ENCODE peak calls at places on chromosomes 16 and 17, in six cellular contexts. X is kidney glomerular epithelial cell; E is stromal cell of bone marrow; N is mesothelial cell of epicardium; U is activated T-cell treated with anti-CD3 and anti-CD28 coated beads for 48 hours; Y is activated naive CD4-positive, alpha-beta T cell treated with anti-CD3 and anti-CD28 coated beads, Interleukin-2, amount 50 U/mL, for 16 hours. M is an unnamed sample.

GRCh38 chr17:5706835-5707234 is 122.5 kb upstream of the NLRP1 start:
- DNase-seq in X (peak), E (peak), N (peak), U (peak), Y (peak), M (peak)

GRCh38 chr17:40218740-40219072 is 398 bp upstream of the WIPF2 start:
- DNase-seq in X (peak), E (peak), N (peak), U (peak), Y (peak), M (peak)

GRCh38 chr16:50301626-50302471 is 35.5 kb downstream of the ADCY7 start:
- DNase-seq in X (peak), E (no peak), N (no peak), U (no peak), Y (no peak), M (peak)

GRCh38 chr17:55830210-55830609 is 79.4 kb downstream of the PCTP start:
- DNase-seq in X (no peak), E (no peak), N (no peak), U (no peak), Y (no peak), M (no peak)

GRCh38 chr16:28089205-28089991 is 25.9 kb upstream of the GSG1L start:
- DNase-seq in X (no peak), E (no peak), N (no peak), U (no peak), Y (no peak), M (no peak)

GRCh38 chr16:67917140-67917851 is 14.4 kb downstream of the CTRL start:
- DNase-seq in X (no peak), E (no peak), N (no peak), U (no peak), Y (no peak), M (no peak)

GRCh38 chr17:5585814-5586558 is 1.7 kb upstream of the NLRP1 start:
- DNase-seq in X (peak), E (no peak), N (no peak), U (no peak), Y (no peak), M (peak)

GRCh38 chr16:30984669-30985400 is at the start of gene HSD3B7:
- DNase-seq in X (peak), E (peak), N (peak), U (peak), Y (peak), M (peak)

GRCh38 chr16:19884611-19885455 is at the start of gene GPRC5B:
- DNase-seq in X (no peak), E (no peak), N (peak), U (peak), Y (peak), M (peak)

GRCh38 chr17:65498831-65499230 is 62.6 kb downstream of the AXIN2 start:
- DNase-seq in X (no peak), E (no peak), N (no peak), U (no peak), Y (no peak), M (no peak)

GRCh38 chr16:86519649-86520316 is 9.5 kb downstream of the FOXF1 start:
- DNase-seq in X (peak), E (no peak), N (no peak), U (no peak), Y (peak), M (peak)

GRCh38 chr17:7674934-7675333 is 12.4 kb downstream of the TP53 start:
- DNase-seq in X (no peak), E (no peak), N (no peak), U (no peak), Y (no peak), M (no peak)

GRCh38 chr16:75307506-75307905 is 56.1 kb upstream of the BCAR1 start:
- DNase-seq in X (no peak), E (no peak), N (no peak), U (no peak), Y (no peak), M (no peak)

GRCh38 chr16:81035975-81036750 is 521 bp downstream of the ATMIN start:
- DNase-seq in X (no peak), E (peak), N (peak), U (peak), Y (peak), M (peak)

GRCh38 chr17:28982191-28982793 is 23.5 kb downstream of the SEZ6 start:
- DNase-seq in X (no peak), E (no peak), N (no peak), U (peak), Y (peak), M (peak)

GRCh38 chr17:65324977-65325376 is 187.8 kb downstream of the RGS9 start:
- DNase-seq in X (no peak), E (peak), N (no peak), U (no peak), Y (no peak), M (no peak)